ENCODE peak calls at places on chromosomes 6 and 20, in five cellular contexts. C is iris pigment epithelial cell; Q is stimulated activated CD4-positive, alpha-beta T cell treated with anti-CD3 and anti-CD28 coated beads, Interleukin-12 subunit alpha, Interleukin-12 subunit beta, amount 100 ng/mL, for 4 hours; W is amniotic stem cell; L is fibroblast of pulmonary artery. J is an unnamed sample.

GRCh38 chr6:21900730-21901129 is 307.2 kb downstream of the SOX4 start:
- DNase-seq in C (peak), Q (no peak), W (no peak), L (peak), J (no peak)

GRCh38 chr20:49888341-49889244 is 26.7 kb downstream of the SPATA2 start:
- DNase-seq in C (peak), Q (peak), W (peak), L (peak), J (peak)

GRCh38 chr20:48571945-48572589 is 255.7 kb downstream of the PREX1 start:
- DNase-seq in C (no peak), Q (no peak), W (no peak), L (no peak), J (no peak)

GRCh38 chr20:48668451-48668946 is 159.3 kb downstream of the PREX1 start:
- DNase-seq in C (no peak), Q (no peak), W (no peak), L (peak), J (no peak)

GRCh38 chr6:41027799-41028617 is 11.0 kb downstream of the UNC5CL start:
- DNase-seq in C (peak), Q (peak), W (peak), L (peak), J (peak)

GRCh38 chr6:137903933-137904821 is 37.1 kb downstream of the TNFAIP3 start:
- DNase-seq in C (peak), Q (peak), W (no peak), L (peak), J (no peak)

GRCh38 chr6:26331809-26332226 is 33.2 kb upstream of the BTN3A2 start:
- DNase-seq in C (no peak), Q (no peak), W (no peak), L (no peak), J (no peak)

GRCh38 chr6:90415178-90415577 is 118.5 kb upstream of the BACH2 start:
- DNase-seq in C (no peak), Q (no peak), W (no peak), L (no peak), J (no peak)

GRCh38 chr6:94254689-94255088 is 835.3 kb upstream of the EPHA7 start:
- DNase-seq in C (no peak), Q (no peak), W (no peak), L (no peak), J (no peak)

GRCh38 chr6:109002100-109002697 is 92.4 kb downstream of the SESN1 start:
- DNase-seq in C (peak), Q (no peak), W (no peak), L (peak), J (no peak)

GRCh38 chr6:127119361-127120108 is 1.1 kb downstream of the RSPO3 start:
- DNase-seq in C (no peak), Q (no peak), W (no peak), L (no peak), J (no peak)

GRCh38 chr6:53857318-53858094 is 62.7 kb downstream of the LRRC1 start:
- DNase-seq in C (no peak), Q (no peak), W (no peak), L (no peak), J (no peak)

GRCh38 chr6:43916091-43916923 is 146.3 kb downstream of the VEGFA start:
- DNase-seq in C (peak), Q (no peak), W (no peak), L (peak), J (no peak)

GRCh38 chr6:138572200-138572875 is 73.0 kb upstream of the NHSL1 start:
- DNase-seq in C (peak), Q (no peak), W (no peak), L (peak), J (no peak)

GRCh38 chr6:149331043-149331807 is 13.7 kb downstream of the TAB2 start:
- DNase-seq in C (peak), Q (no peak), W (no peak), L (peak), J (no peak)

GRCh38 chr20:11777861-11778570 is 139.7 kb upstream of the BTBD3 start:
- DNase-seq in C (peak), Q (no peak), W (no peak), L (peak), J (no peak)

GRCh38 chr6:96626749-96627353 is 63.9 kb downstream of the FHL5 start:
- DNase-seq in C (peak), Q (no peak), W (peak), L (peak), J (no peak)

GRCh38 chr6:90266845-90267621 is 29.6 kb downstream of the BACH2 start:
- DNase-seq in C (no peak), Q (no peak), W (no peak), L (no peak), J (no peak)

GRCh38 chr20:38770970-38771369 is 22.7 kb downstream of the ACTR5 start:
- DNase-seq in C (no peak), Q (no peak), W (no peak), L (no peak), J (no peak)

GRCh38 chr6:34126419-34126818 is 19.5 kb downstream of the GRM4 start:
- DNase-seq in C (no peak), Q (no peak), W (no peak), L (no peak), J (no peak)

GRCh38 chr6:43773050-43773956 is 3.3 kb downstream of the VEGFA start:
- DNase-seq in C (peak), Q (peak), W (no peak), L (peak), J (peak)

GRCh38 chr6:113631616-113632015 is 225.5 kb upstream of the MARCKS start:
- DNase-seq in C (no peak), Q (no peak), W (no peak), L (no peak), J (no peak)